ENCODE peak calls at places on chromosomes 12 and 14, in seven cellular contexts. E is transverse colon, R is fibroblast of lung, K is neural progenitor cell, X is astrocyte of the spinal cord, C is breast epithelium, D is A549. J is an unnamed sample.

GRCh38 chr12:12612403-12612802 is 727 bp downstream of the CREBL2 start:
- DNase-seq in X (peak), E (no peak), D (peak), K (peak), R (peak), C (no peak), J (no peak)

GRCh38 chr12:111937429-111937828 is 75.5 kb downstream of the TMEM116 start:
- DNase-seq in X (peak), K (no peak), E (no peak), R (no peak), D (no peak), C (no peak), J (no peak)

GRCh38 chr14:75514673-75515630 is 7.3 kb upstream of the BATF start:
- DNase-seq in K (peak), C (no peak), D (no peak), R (peak), E (peak), X (peak), J (no peak)

GRCh38 chr12:104626069-104626690 is 169.4 kb downstream of the CHST11 start:
- DNase-seq in C (no peak), D (no peak), X (peak), K (no peak), E (no peak), R (no peak), J (no peak)

GRCh38 chr14:90561031-90561430 is 164.2 kb downstream of the CALM1 start:
- DNase-seq in K (peak), X (no peak), R (no peak), D (no peak), E (no peak), C (no peak), J (no peak)

GRCh38 chr14:74488788-74489397 is 4.2 kb downstream of the NPC2 start:
- DNase-seq in C (no peak), R (peak), E (no peak), D (no peak), K (no peak), X (peak), J (no peak)

GRCh38 chr14:90966493-90966892 is 93.9 kb downstream of the RPS6KA5 start:
- DNase-seq in K (no peak), X (no peak), D (no peak), C (no peak), E (no peak), R (no peak), J (no peak)

GRCh38 chr12:12927211-12928079 is 24.5 kb downstream of the GPRC5D start:
- DNase-seq in C (peak), X (peak), R (peak), E (peak), D (peak), K (no peak), J (no peak)

DNA sequence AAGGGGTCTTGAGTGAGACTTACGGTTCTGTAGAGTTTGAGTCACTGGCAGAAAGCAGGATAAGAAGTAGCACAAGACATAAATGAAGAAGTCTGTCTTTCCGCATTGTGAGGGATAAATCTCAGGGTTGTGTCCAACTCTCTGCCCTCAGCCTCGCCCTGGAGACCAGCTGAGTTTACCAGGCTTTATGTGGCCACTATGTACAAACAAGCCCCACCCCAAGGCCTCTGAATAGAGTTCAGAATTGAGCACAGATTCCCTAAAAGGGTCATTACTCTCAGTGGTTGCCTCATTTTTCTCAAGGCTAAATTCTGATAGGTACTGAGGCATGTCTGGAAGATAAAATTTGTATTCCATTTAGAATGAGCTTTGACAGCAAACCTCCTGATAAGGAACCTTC is at the start of gene PZP:
- DNase-seq in K (no peak), X (no peak), E (no peak), D (no peak), C (no peak), R (no peak), J (no peak)
- TF ChIP-seq CTCF in K (no peak), X (no peak), E (no peak), D (no peak), C (no peak), R (no peak), J (no peak)

DNA sequence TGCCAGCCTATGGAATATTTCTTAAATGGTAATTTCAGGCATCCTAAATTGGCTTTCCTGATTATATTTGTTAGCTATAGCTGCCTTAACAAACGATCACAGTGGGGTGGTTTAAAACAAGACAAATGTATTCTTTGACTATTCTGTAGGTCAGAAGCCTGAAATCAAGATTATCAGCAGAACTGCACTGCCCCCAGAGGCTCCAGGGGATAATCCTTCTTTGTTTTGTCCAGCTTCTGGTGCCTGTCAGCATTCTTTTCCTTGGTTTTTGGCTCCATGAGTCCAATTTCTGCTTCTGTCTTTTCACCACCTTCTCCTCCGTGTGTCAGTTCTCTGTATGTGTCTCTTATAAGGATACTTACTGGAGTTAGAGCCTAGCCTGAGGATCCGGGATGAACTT is 1282.2 kb upstream of the USP15 start:
- DNase-seq in R (no peak), C (no peak), D (no peak), K (peak), E (no peak), X (no peak), J (no peak)
- TF ChIP-seq CTCF in R (no peak), C (no peak), D (no peak), K (peak), E (no peak), X (no peak), J (no peak)

GRCh38 chr14:100899841-100900771 is 3.4 kb downstream of the RTL1 start:
- DNase-seq in X (no peak), D (no peak), E (no peak), K (peak), C (peak), R (no peak), J (no peak)

GRCh38 chr14:100901391-100902183 is 1.9 kb downstream of the RTL1 start:
- DNase-seq in D (no peak), R (no peak), C (no peak), X (no peak), K (no peak), E (no peak), J (peak)

GRCh38 chr14:100898935-100899840 is 4.3 kb downstream of the RTL1 start:
- DNase-seq in K (peak), X (no peak), C (peak), E (no peak), R (no peak), D (no peak), J (no peak)

GRCh38 chr14:100902295-100902694 is 1.2 kb downstream of the RTL1 start:
- DNase-seq in E (no peak), D (peak), C (no peak), R (no peak), X (no peak), K (peak), J (no peak)

DNA sequence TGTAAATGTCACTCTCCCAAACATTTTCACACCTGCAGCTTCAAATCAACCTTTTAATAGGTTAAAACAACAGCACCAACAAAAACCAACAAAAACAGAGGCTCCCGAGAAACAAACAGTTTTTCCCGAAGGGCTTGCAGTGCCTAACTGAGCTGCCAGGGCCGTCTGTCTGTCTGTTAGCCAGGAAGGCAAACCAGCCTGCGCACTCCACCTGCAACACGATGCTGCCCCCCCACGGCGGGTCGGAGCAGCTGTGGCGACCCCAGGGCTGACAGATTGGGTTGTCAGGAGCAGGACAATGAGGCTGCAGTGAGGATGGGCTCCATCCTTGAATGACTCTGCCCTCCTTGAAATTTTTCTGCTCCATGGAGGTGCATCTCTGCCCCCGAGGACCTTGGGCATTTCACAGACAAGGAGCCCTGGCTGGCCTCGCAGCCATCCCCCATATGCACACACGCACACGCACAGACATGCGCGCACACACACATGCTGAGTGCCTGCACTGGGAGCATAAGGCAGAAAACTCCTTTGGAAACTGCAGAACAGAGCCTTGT is 2.6 kb downstream of the RTL1 start:
- DNase-seq in D (peak), R (no peak), E (peak), K (peak), X (no peak), C (no peak), J (peak)
- TF ChIP-seq CTCF in D (peak), R (no peak), E (peak), K (peak), X (peak), C (no peak), J (no peak)

DNA sequence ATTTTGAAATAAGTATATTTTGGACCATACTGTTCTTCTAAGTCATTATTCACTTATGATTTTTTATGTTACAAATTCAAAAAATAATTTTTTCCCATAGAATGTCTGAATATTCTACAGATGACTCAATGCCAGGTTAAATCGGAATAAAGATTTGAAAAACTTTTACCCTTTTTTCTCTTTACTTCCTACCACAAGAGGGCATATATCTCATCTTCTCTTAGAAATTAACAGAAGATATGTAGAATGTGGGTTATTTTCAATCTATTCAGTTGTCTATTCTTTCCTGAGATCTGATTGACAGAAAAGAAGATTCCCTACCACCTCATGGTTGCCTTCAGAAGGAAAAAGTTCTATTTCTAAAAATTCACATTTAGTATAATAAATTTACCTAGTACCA is 53.0 kb upstream of the KITLG start:
- DNase-seq in E (no peak), D (no peak), C (no peak), K (no peak), X (peak), R (no peak), J (no peak)
- TF ChIP-seq CTCF in E (no peak), D (peak), C (no peak), K (peak), X (peak), R (no peak), J (peak)

DNA sequence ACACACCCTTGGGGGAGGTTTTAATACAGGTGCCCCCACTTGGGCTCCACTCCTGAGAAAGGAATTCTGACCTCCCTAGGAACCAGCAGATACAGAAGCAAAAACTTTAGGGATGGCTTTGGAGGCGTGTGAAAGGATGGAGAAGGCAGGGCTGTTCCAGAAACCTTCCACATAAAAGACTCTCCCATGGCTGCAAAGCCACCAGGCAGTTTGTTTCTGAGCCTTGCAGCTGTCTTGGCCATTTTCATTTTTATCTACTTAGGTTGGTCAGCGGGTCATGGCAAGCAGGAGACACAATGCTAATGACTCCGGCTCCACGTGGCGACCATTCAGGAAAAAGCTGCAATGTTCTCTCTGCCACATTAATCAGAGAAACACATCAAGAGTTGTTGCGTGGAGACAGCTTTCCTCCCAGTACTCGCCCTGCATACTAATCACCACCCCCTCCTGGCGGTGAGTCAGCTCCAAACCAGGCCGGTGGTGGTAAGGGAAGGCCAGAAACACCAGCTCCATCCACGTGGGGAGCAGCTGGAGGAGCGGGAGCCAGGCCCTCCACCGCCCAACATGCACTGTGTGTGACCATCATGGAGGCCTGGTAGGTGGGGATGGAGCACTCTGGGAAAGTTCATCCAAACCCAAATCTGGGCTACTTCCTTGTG is 30.9 kb upstream of the IRF2BPL start:
- DNase-seq in R (peak), D (peak), E (no peak), X (peak), K (peak), C (no peak), J (peak)
- TF ChIP-seq CTCF in R (peak), D (no peak), E (no peak), X (peak), K (peak), C (peak), J (no peak)

DNA sequence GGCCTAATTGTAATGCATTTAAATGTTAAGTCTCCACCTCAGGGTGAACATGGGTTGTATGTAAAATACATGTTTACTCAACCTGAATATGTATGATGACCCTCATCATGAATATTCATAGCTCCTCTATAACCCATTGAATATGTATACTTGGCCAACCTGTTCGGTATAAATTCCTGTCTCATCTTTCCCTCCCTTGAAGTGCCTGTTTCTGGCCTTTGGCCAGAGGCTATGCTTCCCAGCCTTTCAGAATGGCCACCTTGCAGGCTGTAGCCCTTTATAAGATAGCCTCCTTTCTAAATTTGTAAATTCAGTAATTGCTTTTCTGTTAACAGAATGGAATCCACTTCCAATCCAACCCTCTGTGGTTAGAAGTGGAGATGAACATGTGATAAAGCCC is 70.3 kb upstream of the DAAM1 start:
- DNase-seq in X (no peak), E (no peak), K (no peak), C (no peak), D (no peak), R (no peak), J (no peak)
- TF ChIP-seq CTCF in X (no peak), E (no peak), K (no peak), C (no peak), D (no peak), R (no peak), J (no peak)

GRCh38 chr14:51612449-51612848 is 39.3 kb upstream of the FRMD6 start:
- DNase-seq in C (no peak), E (no peak), K (no peak), X (no peak), R (no peak), D (no peak), J (no peak)
- TF ChIP-seq CTCF in C (no peak), E (no peak), K (no peak), X (no peak), R (no peak), D (no peak), J (no peak)

DNA sequence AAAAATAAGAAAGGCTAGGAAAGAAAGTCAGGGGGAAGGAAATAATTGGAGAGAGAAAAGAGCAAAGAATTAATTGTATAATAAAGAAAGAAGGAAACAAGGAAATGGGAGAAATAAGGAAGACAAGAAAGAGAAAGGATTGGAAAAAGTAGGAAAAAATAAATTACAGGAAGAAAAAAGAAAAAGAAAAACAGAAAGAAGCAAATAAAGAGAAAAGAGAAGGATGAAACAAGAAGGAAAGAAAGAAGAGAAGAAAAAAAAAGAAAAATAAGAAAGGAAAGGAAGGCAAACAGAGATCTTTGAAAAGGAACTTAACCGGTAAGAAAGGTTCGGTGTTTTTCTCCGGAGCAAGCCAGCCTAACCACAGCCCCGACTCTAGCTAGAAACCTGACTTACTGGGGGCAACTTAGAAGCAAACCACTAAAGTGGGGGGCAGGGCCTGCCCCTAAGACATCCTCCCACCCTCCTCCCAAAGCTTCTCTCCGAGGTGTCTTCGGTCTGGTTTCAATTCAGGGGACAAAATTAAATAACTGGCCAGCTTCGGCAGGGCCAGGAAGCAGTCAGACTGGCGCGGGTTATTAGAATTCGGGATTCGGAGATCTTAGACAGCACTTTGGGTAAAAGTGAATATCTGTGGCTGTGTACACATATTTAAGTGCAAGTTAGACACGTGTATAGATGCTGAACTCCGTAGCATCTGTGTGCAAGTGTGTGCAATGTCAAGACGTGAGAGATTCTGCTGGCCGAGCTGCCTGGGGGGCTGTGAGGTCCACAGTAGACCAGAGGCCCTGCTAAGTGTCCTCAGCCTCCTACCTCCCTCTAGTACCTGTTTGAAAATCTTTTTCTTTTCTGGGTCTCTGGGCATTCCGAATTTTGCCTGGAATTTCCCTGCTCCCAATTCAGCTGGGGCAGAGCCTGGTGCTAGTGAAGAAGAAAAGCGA is 4.2 kb upstream of the HOXC10 start:
- DNase-seq in D (no peak), E (no peak), X (no peak), R (no peak), C (no peak), K (no peak), J (no peak)
- TF ChIP-seq CTCF in D (no peak), E (no peak), X (no peak), R (no peak), C (no peak), K (no peak), J (no peak)

GRCh38 chr12:77932216-77932615 is 101.5 kb downstream of the NAV3 start:
- DNase-seq in R (no peak), K (no peak), X (no peak), C (no peak), D (no peak), E (no peak), J (no peak)
- TF ChIP-seq CTCF in R (no peak), K (peak), X (peak), C (no peak), D (no peak), E (no peak), J (no peak)

GRCh38 chr12:121184425-121184824 is 25.5 kb upstream of the P2RX4 start:
- DNase-seq in C (peak), R (no peak), D (no peak), K (no peak), E (no peak), X (no peak), J (no peak)
- TF ChIP-seq CTCF in C (no peak), R (no peak), D (no peak), K (no peak), E (no peak), X (no peak), J (no peak)